ENCODE peak calls at places on chromosomes 12 and 14, in seven cellular contexts. U is AG08395; W is posterior cingulate gyrus; F is activated CD8-positive, alpha-beta memory T cell treated with anti-CD3 and anti-CD28 coated beads, Interleukin-2, amount 50 U/mL, for 4 hours; T is HTR-8/SVneo; M is cardiac muscle cell; L is WTC11. C is an unnamed sample.

GRCh38 chr14:32306549-32306948 is 22.5 kb upstream of the AKAP6 start:
- DNase-seq in U (peak), W (no peak), F (no peak), T (no peak), M (no peak), L (no peak), C (no peak)

GRCh38 chr14:68789798-68790655 is 2.8 kb downstream of the ZFP36L1 start:
- DNase-seq in U (no peak), W (peak), F (peak), T (no peak), M (peak), L (no peak), C (no peak)

GRCh38 chr14:101133068-101133467 is 229.5 kb upstream of the RTL1 start:
- DNase-seq in U (no peak), W (no peak), F (no peak), T (no peak), M (no peak), L (no peak), C (no peak)

GRCh38 chr12:79250186-79250585 is 385.6 kb downstream of the SYT1 start:
- DNase-seq in U (no peak), W (no peak), F (no peak), T (no peak), M (no peak), L (no peak), C (no peak)

GRCh38 chr14:100536141-100536540 is 51.1 kb downstream of the BEGAIN start:
- DNase-seq in U (no peak), W (peak), F (no peak), T (no peak), M (no peak), L (no peak), C (no peak)

GRCh38 chr14:101821528-101821927 is 60.0 kb downstream of the PPP2R5C start:
- DNase-seq in U (no peak), W (no peak), F (peak), T (no peak), M (no peak), L (no peak), C (no peak)

GRCh38 chr14:76768671-76769500 is 7.6 kb downstream of the VASH1 start:
- DNase-seq in U (no peak), W (no peak), F (no peak), T (no peak), M (no peak), L (no peak), C (no peak)

GRCh38 chr12:72549184-72549583 is 277.0 kb downstream of the TRHDE start:
- DNase-seq in U (no peak), W (no peak), F (no peak), T (no peak), M (no peak), L (no peak), C (no peak)

GRCh38 chr12:48998497-48999353 is 450 bp downstream of the DDN start:
- DNase-seq in U (no peak), W (no peak), F (peak), T (no peak), M (peak), L (no peak), C (no peak)

GRCh38 chr12:613996-614726 is 49.1 kb downstream of the NINJ2 start:
- DNase-seq in U (peak), W (peak), F (peak), T (peak), M (peak), L (peak), C (no peak)

GRCh38 chr12:49811136-49811535 is 17.1 kb downstream of the NCKAP5L start:
- DNase-seq in U (no peak), W (no peak), F (no peak), T (no peak), M (no peak), L (no peak), C (no peak)

GRCh38 chr12:86711716-86712115 is 455.5 kb upstream of the MGAT4C start:
- DNase-seq in U (no peak), W (no peak), F (no peak), T (no peak), M (no peak), L (no peak), C (no peak)

GRCh38 chr14:84825481-84825880 is 704.5 kb upstream of the FLRT2 start:
- DNase-seq in U (peak), W (no peak), F (no peak), T (peak), M (no peak), L (no peak), C (no peak)

GRCh38 chr14:61229475-61229888 is 51.7 kb downstream of the TMEM30B start:
- DNase-seq in U (no peak), W (no peak), F (no peak), T (no peak), M (no peak), L (no peak), C (peak)

GRCh38 chr14:31435276-31435675 is 14.9 kb upstream of the HEATR5A start:
- DNase-seq in U (peak), W (no peak), F (no peak), T (no peak), M (peak), L (no peak), C (no peak)

GRCh38 chr12:4856556-4856955 is 53.1 kb upstream of the KCNA1 start:
- DNase-seq in U (no peak), W (no peak), F (no peak), T (no peak), M (no peak), L (no peak), C (no peak)

GRCh38 chr12:27505124-27505523 is 18.9 kb upstream of the PPFIBP1 start:
- DNase-seq in U (peak), W (no peak), F (no peak), T (no peak), M (peak), L (no peak), C (no peak)

GRCh38 chr12:11069854-11070253 is 7.8 kb upstream of the TAS2R46 start:
- DNase-seq in U (no peak), W (no peak), F (no peak), T (no peak), M (no peak), L (no peak), C (no peak)

GRCh38 chr12:52699373-52699772 is 4.0 kb downstream of the KRT77 start:
- DNase-seq in U (no peak), W (no peak), F (no peak), T (no peak), M (no peak), L (no peak), C (no peak)

GRCh38 chr12:120793357-120793756 is 67.7 kb downstream of the ACADS start:
- DNase-seq in U (no peak), W (no peak), F (no peak), T (no peak), M (no peak), L (no peak), C (no peak)

C was measured in HEK293T.